ENCODE peak calls at places on chromosomes 4 and X, in nine cellular contexts. Q is CD8-positive, alpha-beta memory T cell; J is adipocyte; T is prostate gland; A is CD4-positive, CD25-positive, alpha-beta regulatory T cell; N is A549; V is tibial nerve; W is mesenchymal stem cell; D is NB4. H is an unnamed sample.

GRCh38 chrX:119726900-119727555 is 31.4 kb upstream of the SOWAHD start:
- DNase-seq in Q (peak), J (no peak), T (no peak), A (peak), N (no peak), V (no peak), W (peak), D (peak), H (peak)

GRCh38 chr4:54657556-54658313 is at the start of gene KIT:
- DNase-seq in Q (peak), J (peak), T (no peak), A (no peak), N (no peak), V (no peak), W (peak), D (peak), H (no peak)

GRCh38 chr4:96525901-96526300 is 686.0 kb downstream of the PDHA2 start:
- DNase-seq in Q (no peak), J (peak), T (no peak), A (no peak), N (no peak), V (no peak), W (no peak), D (no peak), H (no peak)

GRCh38 chrX:110520053-110520452 is 161.4 kb downstream of the RTL9 start:
- DNase-seq in Q (no peak), J (no peak), T (no peak), A (no peak), N (no peak), V (no peak), W (no peak), D (no peak), H (no peak)

GRCh38 chr4:88070031-88070430 is 62.6 kb downstream of the PKD2 start:
- DNase-seq in Q (no peak), J (no peak), T (no peak), A (no peak), N (no peak), V (no peak), W (no peak), D (no peak), H (no peak)

GRCh38 chr4:117001077-117001476 is 84.3 kb downstream of the TRAM1L1 start:
- DNase-seq in Q (no peak), J (no peak), T (no peak), A (no peak), N (no peak), V (no peak), W (no peak), D (no peak), H (peak)

GRCh38 chr4:48683784-48684666 is 96.1 kb downstream of the FRYL start:
- DNase-seq in Q (no peak), J (no peak), T (no peak), A (no peak), N (no peak), V (no peak), W (peak), D (peak), H (peak)

GRCh38 chrX:125998432-125998831 is 167.7 kb downstream of the DCAF12L2 start:
- DNase-seq in Q (no peak), J (peak), T (no peak), A (no peak), N (no peak), V (no peak), W (no peak), D (peak), H (no peak)

GRCh38 chr4:120156115-120156718 is 89.6 kb upstream of the MAD2L1 start:
- DNase-seq in Q (peak), J (peak), T (peak), A (peak), N (peak), V (no peak), W (peak), D (peak), H (peak)

GRCh38 chr4:76233967-76234678 is 17.4 kb upstream of the FAM47E start:
- DNase-seq in Q (no peak), J (no peak), T (no peak), A (no peak), N (no peak), V (no peak), W (peak), D (no peak), H (no peak)

GRCh38 chr4:156475322-156475721 is 496.3 kb downstream of the PDGFC start:
- DNase-seq in Q (no peak), J (peak), T (peak), A (no peak), N (no peak), V (no peak), W (peak), D (peak), H (peak)

GRCh38 chrX:85905851-85906250 is 141.5 kb downstream of the CHM start:
- DNase-seq in Q (no peak), J (no peak), T (no peak), A (no peak), N (no peak), V (no peak), W (no peak), D (no peak), H (no peak)

GRCh38 chr4:109658871-109659410 is 44.3 kb downstream of the CASP6 start:
- DNase-seq in Q (peak), J (no peak), T (no peak), A (peak), N (no peak), V (no peak), W (peak), D (no peak), H (no peak)

GRCh38 chr4:86592553-86593249 is 1.4 kb upstream of the PTPN13 start:
- DNase-seq in Q (no peak), J (peak), T (no peak), A (no peak), N (peak), V (no peak), W (peak), D (no peak), H (no peak)

GRCh38 chrX:129984196-129984962 is 1.9 kb downstream of the BCORL1 start:
- DNase-seq in Q (peak), J (peak), T (no peak), A (peak), N (peak), V (no peak), W (no peak), D (peak), H (peak)

GRCh38 chr4:88320780-88321373 is 36.5 kb upstream of the PPM1K start:
- DNase-seq in Q (peak), J (peak), T (no peak), A (peak), N (no peak), V (no peak), W (peak), D (peak), H (peak)

GRCh38 chr4:180081072-180081471 is 2162.1 kb upstream of the TENM3 start:
- DNase-seq in Q (no peak), J (no peak), T (no peak), A (no peak), N (no peak), V (no peak), W (no peak), D (no peak), H (no peak)

GRCh38 chrX:2933125-2933900 is 4.2 kb upstream of the ARSD start:
- DNase-seq in Q (no peak), J (no peak), T (peak), A (no peak), N (no peak), V (no peak), W (no peak), D (peak), H (no peak)

GRCh38 chrX:19886888-19887531 is 390 bp downstream of the SH3KBP1 start:
- DNase-seq in Q (peak), J (peak), T (no peak), A (no peak), N (peak), V (no peak), W (no peak), D (peak), H (no peak)

GRCh38 chrX:7330551-7330950 is 182.6 kb upstream of the PUDP start:
- DNase-seq in Q (no peak), J (peak), T (no peak), A (no peak), N (no peak), V (no peak), W (no peak), D (no peak), H (no peak)

GRCh38 chrX:107551546-107551945 is 76.8 kb upstream of the PRPS1 start:
- DNase-seq in Q (no peak), J (no peak), T (peak), A (no peak), N (no peak), V (no peak), W (no peak), D (no peak), H (no peak)

GRCh38 chr4:156295676-156296075 is 342.0 kb upstream of the CTSO start:
- DNase-seq in Q (no peak), J (peak), T (no peak), A (no peak), N (no peak), V (no peak), W (no peak), D (no peak), H (no peak)

GRCh38 chr4:165879581-165879980 is 6.5 kb downstream of the TLL1 start:
- DNase-seq in Q (no peak), J (no peak), T (no peak), A (no peak), N (no peak), V (no peak), W (no peak), D (no peak), H (no peak)

GRCh38 chr4:184674011-184674410 is 24.5 kb downstream of the PRIMPOL start:
- DNase-seq in Q (no peak), J (peak), T (no peak), A (no peak), N (no peak), V (no peak), W (no peak), D (no peak), H (no peak)

GRCh38 chr4:149522031-149522430 is 293.6 kb downstream of the IQCM start:
- DNase-seq in Q (no peak), J (no peak), T (no peak), A (no peak), N (no peak), V (no peak), W (no peak), D (no peak), H (no peak)

GRCh38 chr4:138450546-138450945 is 208.4 kb upstream of the SLC7A11 start:
- DNase-seq in Q (no peak), J (no peak), T (no peak), A (no peak), N (no peak), V (no peak), W (no peak), D (no peak), H (no peak)

GRCh38 chr4:43843501-43843900 is 605.1 kb downstream of the KCTD8 start:
- DNase-seq in Q (no peak), J (no peak), T (no peak), A (no peak), N (no peak), V (no peak), W (no peak), D (no peak), H (no peak)

GRCh38 chr4:53100801-53101581 is 238.9 kb downstream of the RASL11B start:
- DNase-seq in Q (no peak), J (peak), T (no peak), A (no peak), N (no peak), V (no peak), W (peak), D (no peak), H (no peak)

GRCh38 chrX:10769165-10769564 is 148.8 kb upstream of the MID1 start:
- DNase-seq in Q (no peak), J (peak), T (no peak), A (peak), N (peak), V (no peak), W (peak), D (peak), H (peak)

GRCh38 chrX:131617182-131617581 is 73.3 kb downstream of the OR13H1 start:
- DNase-seq in Q (no peak), J (no peak), T (no peak), A (no peak), N (no peak), V (no peak), W (peak), D (no peak), H (no peak)

GRCh38 chr4:166675411-166675810 is 558.9 kb downstream of the SPOCK3 start:
- DNase-seq in Q (no peak), J (peak), T (no peak), A (no peak), N (no peak), V (peak), W (peak), D (no peak), H (no peak)

GRCh38 chr4:3746701-3747581 is 19.2 kb upstream of the ADRA2C start:
- DNase-seq in Q (no peak), J (no peak), T (no peak), A (no peak), N (no peak), V (no peak), W (no peak), D (no peak), H (no peak)

GRCh38 chr4:153433753-153434105 is 32.4 kb upstream of the TMEM131L start:
- DNase-seq in Q (no peak), J (no peak), T (no peak), A (no peak), N (no peak), V (no peak), W (no peak), D (no peak), H (no peak)
- H3K4me3 ChIP-seq in Q (peak), J (no peak), T (no peak), A (peak), N (no peak), V (peak), W (no peak), D (peak), H (peak)

GRCh38 chr4:687975-688694 is 816 bp downstream of the SLC49A3 start:
- DNase-seq in Q (no peak), J (no peak), T (no peak), A (no peak), N (no peak), V (no peak), W (no peak), D (no peak), H (no peak)
- H3K4me3 ChIP-seq in Q (no peak), J (peak), T (peak), A (no peak), N (no peak), V (peak), W (no peak), D (no peak), H (no peak)

DNA sequence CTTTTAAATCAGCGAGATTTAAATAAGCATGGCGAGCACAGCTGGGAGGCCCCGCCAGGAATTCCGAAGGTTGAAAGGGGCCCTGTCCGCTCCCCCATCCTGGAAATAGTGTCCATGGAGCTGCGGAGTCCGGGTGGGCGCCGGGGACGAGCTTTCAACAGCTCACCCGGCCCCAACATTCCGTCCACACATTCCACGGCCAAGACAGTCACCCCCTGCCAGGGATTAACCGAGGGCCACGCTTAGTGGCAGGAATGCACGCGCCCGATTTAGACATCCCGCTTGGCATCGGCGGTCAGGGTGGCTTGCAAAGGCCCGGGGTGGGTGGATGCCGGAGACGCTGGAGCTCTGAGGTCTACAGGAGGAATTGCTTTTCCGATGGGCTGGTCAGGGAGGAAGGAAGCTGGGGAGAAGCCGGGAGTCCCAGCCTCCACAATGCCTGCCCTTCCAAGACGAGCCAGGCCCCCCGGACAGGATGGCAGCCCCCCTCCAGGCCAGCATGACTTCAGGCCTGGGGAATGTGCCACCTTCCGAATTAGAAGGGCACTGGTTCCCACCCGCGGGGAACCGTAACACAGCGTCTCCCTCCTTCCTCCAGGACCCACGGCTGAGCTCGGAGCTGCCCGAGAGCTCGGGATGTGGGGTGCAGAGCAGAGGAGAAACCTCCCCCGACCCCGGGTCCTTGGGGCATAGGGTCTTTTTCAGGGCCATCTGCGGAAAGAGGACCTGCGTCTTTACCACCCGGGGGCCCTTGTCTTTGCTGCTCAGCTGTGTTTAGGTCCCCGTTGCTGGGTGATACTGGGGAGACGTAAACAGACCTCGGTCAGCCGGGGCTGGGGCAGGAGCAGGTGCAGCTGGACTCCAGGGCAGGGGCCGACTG is 26.9 kb upstream of the PPP2R3B start:
- DNase-seq in Q (no peak), J (peak), T (no peak), A (no peak), N (no peak), V (no peak), W (peak), D (no peak), H (no peak)
- H3K4me3 ChIP-seq in Q (no peak), J (no peak), T (no peak), A (no peak), N (no peak), V (peak), W (peak), D (no peak), H (no peak)

DNA sequence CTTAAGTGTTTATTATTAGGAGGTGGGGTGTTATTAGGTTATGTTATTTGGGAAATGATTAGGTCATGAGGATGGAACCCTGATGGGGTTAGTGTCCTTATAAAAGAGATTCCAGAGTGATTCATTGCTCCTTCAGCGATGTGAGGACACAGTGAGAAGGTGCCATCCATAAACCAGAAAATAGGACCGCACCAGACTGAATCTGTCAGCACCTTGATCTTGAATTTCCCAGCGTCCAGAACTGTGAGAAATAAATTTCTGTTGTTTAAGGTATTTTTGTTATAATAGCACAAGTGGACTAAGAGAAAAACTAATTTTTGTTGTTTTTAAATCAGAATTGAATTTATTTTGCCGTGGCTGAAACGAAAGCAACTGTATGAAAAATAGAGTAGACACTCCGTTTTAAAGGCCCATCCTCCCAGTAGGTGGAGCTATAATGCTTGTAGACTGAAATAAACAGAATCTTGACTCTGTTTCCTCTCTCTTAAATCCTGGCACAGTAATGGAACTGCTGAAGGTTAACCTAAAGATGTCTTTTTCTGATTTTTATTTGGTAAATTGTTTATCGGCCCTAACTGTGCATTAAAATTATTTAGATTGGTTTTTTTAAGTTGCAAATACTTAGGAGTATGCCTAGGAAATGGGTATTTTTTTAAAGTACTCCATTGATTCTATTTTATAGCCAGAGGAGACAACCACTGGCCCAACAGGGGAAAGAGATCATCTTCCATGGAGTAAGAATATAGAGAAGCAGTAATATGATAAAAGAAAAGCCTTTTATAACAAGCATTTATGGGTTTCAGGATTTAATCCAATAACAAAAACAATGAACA is 133.2 kb upstream of the ADAMTS3 start:
- DNase-seq in Q (peak), J (peak), T (peak), A (peak), N (peak), V (no peak), W (peak), D (peak), H (peak)
- H3K4me3 ChIP-seq in Q (peak), J (peak), T (peak), A (peak), N (peak), V (peak), W (no peak), D (peak), H (peak)

GRCh38 chr4:173330590-173330989 is 3.6 kb downstream of the HMGB2 start:
- DNase-seq in Q (no peak), J (no peak), T (no peak), A (no peak), N (no peak), V (no peak), W (no peak), D (no peak), H (no peak)
- H3K4me3 ChIP-seq in Q (no peak), J (no peak), T (no peak), A (no peak), N (no peak), V (no peak), W (no peak), D (peak), H (no peak)

DNA sequence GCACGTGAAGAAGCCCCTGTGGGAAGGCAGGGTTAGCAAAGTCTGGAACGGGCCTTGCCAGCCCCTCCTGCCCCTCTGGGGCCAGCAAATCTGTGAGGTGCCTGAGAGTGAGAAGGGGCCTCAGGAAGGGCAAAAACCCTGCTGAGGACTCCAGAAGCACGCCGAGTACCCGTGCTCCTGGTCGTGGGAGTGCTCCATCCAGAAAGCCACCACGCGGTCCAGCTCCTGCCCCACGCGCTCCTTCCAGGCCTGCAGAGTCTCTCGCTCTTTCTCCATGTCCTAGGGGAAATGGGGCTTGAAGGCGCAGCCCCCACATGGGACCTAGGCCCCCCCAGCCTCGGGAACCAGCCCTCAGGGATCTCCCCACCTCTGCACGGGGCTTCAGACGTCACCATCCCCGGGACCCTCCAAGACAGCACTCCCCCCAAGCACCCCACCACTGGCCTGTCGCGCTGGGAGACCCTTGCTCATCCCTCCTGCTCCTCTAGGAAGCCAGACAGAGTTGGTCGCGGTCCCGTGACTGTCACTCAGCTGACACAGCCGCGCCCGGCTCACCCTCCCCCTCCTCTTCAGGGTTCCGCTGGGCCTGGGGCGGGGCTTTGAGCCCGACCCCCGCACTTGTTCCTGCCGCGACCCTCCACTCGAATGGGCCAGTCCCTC is at the start of gene RENBP:
- DNase-seq in Q (no peak), J (no peak), T (no peak), A (peak), N (no peak), V (peak), W (no peak), D (no peak), H (no peak)
- H3K4me3 ChIP-seq in Q (peak), J (peak), T (no peak), A (no peak), N (no peak), V (peak), W (no peak), D (no peak), H (peak)

GRCh38 chr4:119032921-119033685 is 102.5 kb upstream of the MYOZ2 start:
- DNase-seq in Q (no peak), J (no peak), T (no peak), A (no peak), N (no peak), V (no peak), W (no peak), D (no peak), H (peak)
- H3K4me3 ChIP-seq in Q (no peak), J (no peak), T (no peak), A (no peak), N (no peak), V (no peak), W (no peak), D (no peak), H (no peak)